ENCODE peak calls at places on chromosome X, in eight cellular contexts. One of them, this sample, is unnamed.

GRCh38 chrX:18887177-18887820 is 96.6 kb downstream of the PHKA2 start:
- DNase-seq in psoas muscle: peak; percentile 37
- DNase-seq in tibial artery: no peak
- DNase-seq in kidney: no peak
- DNase-seq in colonic mucosa: peak; percentile 52
- DNase-seq in CD8-positive, alpha-beta T cell: no peak
- DNase-seq in hepatocyte: no peak
- DNase-seq in naive thymus-derived CD4-positive, alpha-beta T cell: peak; percentile 15
- DNase-seq in this sample: peak; percentile 74

GRCh38 chrX:153637121-153638040 is 9.6 kb upstream of the DUSP9 start:
- DNase-seq in tibial artery: peak; percentile 20
- DNase-seq in colonic mucosa: no peak
- DNase-seq in hepatocyte: peak; percentile 11
- DNase-seq in CD8-positive, alpha-beta T cell: no peak
- DNase-seq in kidney: peak; percentile 59
- DNase-seq in naive thymus-derived CD4-positive, alpha-beta T cell: no peak
- DNase-seq in psoas muscle: no peak
- DNase-seq in this sample: no peak

GRCh38 chrX:1072637-1073377 is 139.6 kb downstream of the CRLF2 start:
- DNase-seq in hepatocyte: no peak
- DNase-seq in colonic mucosa: no peak
- DNase-seq in kidney: peak; percentile 40
- DNase-seq in naive thymus-derived CD4-positive, alpha-beta T cell: no peak
- DNase-seq in tibial artery: peak; percentile 51
- DNase-seq in CD8-positive, alpha-beta T cell: no peak
- DNase-seq in psoas muscle: no peak
- DNase-seq in this sample: no peak

GRCh38 chrX:141814213-141814857 is 23.8 kb upstream of the MAGEC3 start:
- DNase-seq in kidney: no peak
- DNase-seq in tibial artery: no peak
- DNase-seq in colonic mucosa: no peak
- DNase-seq in naive thymus-derived CD4-positive, alpha-beta T cell: no peak
- DNase-seq in psoas muscle: no peak
- DNase-seq in hepatocyte: peak; percentile 42
- DNase-seq in CD8-positive, alpha-beta T cell: no peak
- DNase-seq in this sample: no peak

GRCh38 chrX:104098151-104098808 is 14.0 kb upstream of the ZCCHC18 start:
- DNase-seq in colonic mucosa: peak; percentile 54
- DNase-seq in hepatocyte: peak; percentile 72
- DNase-seq in naive thymus-derived CD4-positive, alpha-beta T cell: peak; percentile 65
- DNase-seq in psoas muscle: no peak
- DNase-seq in tibial artery: no peak
- DNase-seq in CD8-positive, alpha-beta T cell: no peak
- DNase-seq in kidney: no peak
- DNase-seq in this sample: no peak

GRCh38 chrX:115622534-115622933 is 61.6 kb downstream of the PLS3 start:
- DNase-seq in tibial artery: no peak
- DNase-seq in CD8-positive, alpha-beta T cell: no peak
- DNase-seq in hepatocyte: no peak
- DNase-seq in psoas muscle: no peak
- DNase-seq in kidney: no peak
- DNase-seq in naive thymus-derived CD4-positive, alpha-beta T cell: no peak
- DNase-seq in colonic mucosa: no peak
- DNase-seq in this sample: no peak

GRCh38 chrX:37998586-37999267 is 7.6 kb upstream of the SYTL5 start:
- DNase-seq in CD8-positive, alpha-beta T cell: no peak
- DNase-seq in colonic mucosa: no peak
- DNase-seq in tibial artery: no peak
- DNase-seq in psoas muscle: no peak
- DNase-seq in kidney: no peak
- DNase-seq in hepatocyte: no peak
- DNase-seq in naive thymus-derived CD4-positive, alpha-beta T cell: no peak
- DNase-seq in this sample: no peak

GRCh38 chrX:46938589-46938988 is 26.4 kb downstream of the JADE3 start:
- DNase-seq in naive thymus-derived CD4-positive, alpha-beta T cell: no peak
- DNase-seq in colonic mucosa: no peak
- DNase-seq in CD8-positive, alpha-beta T cell: no peak
- DNase-seq in kidney: no peak
- DNase-seq in psoas muscle: no peak
- DNase-seq in tibial artery: no peak
- DNase-seq in hepatocyte: no peak
- DNase-seq in this sample: no peak

GRCh38 chrX:118974088-118974907 is at the start of gene LONRF3:
- DNase-seq in hepatocyte: peak; percentile 74
- DNase-seq in kidney: peak; percentile 84
- DNase-seq in tibial artery: peak; percentile 89
- DNase-seq in CD8-positive, alpha-beta T cell: peak; percentile 26
- DNase-seq in naive thymus-derived CD4-positive, alpha-beta T cell: peak; percentile 59
- DNase-seq in psoas muscle: peak; percentile 77
- DNase-seq in colonic mucosa: peak; percentile 80
- DNase-seq in this sample: peak; percentile 84

GRCh38 chrX:26845051-26845450 is 618.1 kb downstream of the PPP4R3C start:
- DNase-seq in colonic mucosa: no peak
- DNase-seq in CD8-positive, alpha-beta T cell: no peak
- DNase-seq in kidney: no peak
- DNase-seq in hepatocyte: peak; percentile 6
- DNase-seq in psoas muscle: no peak
- DNase-seq in tibial artery: no peak
- DNase-seq in naive thymus-derived CD4-positive, alpha-beta T cell: no peak
- DNase-seq in this sample: no peak

GRCh38 chrX:69031971-69032391 is 133.3 kb downstream of the PJA1 start:
- DNase-seq in colonic mucosa: no peak
- DNase-seq in hepatocyte: no peak
- DNase-seq in psoas muscle: no peak
- DNase-seq in tibial artery: no peak
- DNase-seq in kidney: no peak
- DNase-seq in naive thymus-derived CD4-positive, alpha-beta T cell: no peak
- DNase-seq in CD8-positive, alpha-beta T cell: no peak
- DNase-seq in this sample: no peak

GRCh38 chrX:8987672-8988250 is 46.2 kb downstream of the FAM9B start:
- DNase-seq in colonic mucosa: no peak
- DNase-seq in hepatocyte: peak; percentile 9
- DNase-seq in naive thymus-derived CD4-positive, alpha-beta T cell: peak; percentile 86
- DNase-seq in psoas muscle: no peak
- DNase-seq in CD8-positive, alpha-beta T cell: peak; percentile 24
- DNase-seq in kidney: peak; percentile 45
- DNase-seq in tibial artery: no peak
- DNase-seq in this sample: no peak

GRCh38 chrX:135421932-135422809 is at the start of gene SMIM10L2A:
- DNase-seq in CD8-positive, alpha-beta T cell: no peak
- DNase-seq in naive thymus-derived CD4-positive, alpha-beta T cell: no peak
- DNase-seq in tibial artery: no peak
- DNase-seq in psoas muscle: no peak
- DNase-seq in hepatocyte: no peak
- DNase-seq in colonic mucosa: no peak
- DNase-seq in kidney: peak; percentile 71
- DNase-seq in this sample: peak; percentile 45

GRCh38 chrX:45824471-45824870 is 623.8 kb upstream of the DIPK2B start:
- DNase-seq in psoas muscle: peak; percentile 28
- DNase-seq in colonic mucosa: no peak
- DNase-seq in tibial artery: peak; percentile 66
- DNase-seq in kidney: no peak
- DNase-seq in CD8-positive, alpha-beta T cell: no peak
- DNase-seq in naive thymus-derived CD4-positive, alpha-beta T cell: no peak
- DNase-seq in hepatocyte: peak; percentile 57
- DNase-seq in this sample: no peak

GRCh38 chrX:10660171-10660570 is 39.8 kb upstream of the MID1 start:
- DNase-seq in CD8-positive, alpha-beta T cell: no peak
- DNase-seq in hepatocyte: no peak
- DNase-seq in kidney: no peak
- DNase-seq in tibial artery: no peak
- DNase-seq in naive thymus-derived CD4-positive, alpha-beta T cell: no peak
- DNase-seq in colonic mucosa: no peak
- DNase-seq in psoas muscle: no peak
- DNase-seq in this sample: no peak

GRCh38 chrX:11667286-11667685 is 1.6 kb upstream of the ARHGAP6 start:
- DNase-seq in CD8-positive, alpha-beta T cell: no peak
- DNase-seq in tibial artery: no peak
- DNase-seq in psoas muscle: no peak
- DNase-seq in colonic mucosa: no peak
- DNase-seq in naive thymus-derived CD4-positive, alpha-beta T cell: no peak
- DNase-seq in kidney: no peak
- DNase-seq in hepatocyte: no peak
- DNase-seq in this sample: no peak

GRCh38 chrX:28847423-28847822 is 260.2 kb downstream of the IL1RAPL1 start:
- DNase-seq in psoas muscle: no peak
- DNase-seq in naive thymus-derived CD4-positive, alpha-beta T cell: no peak
- DNase-seq in kidney: peak; percentile 28
- DNase-seq in tibial artery: no peak
- DNase-seq in CD8-positive, alpha-beta T cell: no peak
- DNase-seq in hepatocyte: peak; percentile 48
- DNase-seq in colonic mucosa: no peak
- DNase-seq in this sample: no peak

GRCh38 chrX:119618439-119618838 is 12.2 kb upstream of the NKRF start:
- DNase-seq in CD8-positive, alpha-beta T cell: no peak
- DNase-seq in hepatocyte: no peak
- DNase-seq in tibial artery: no peak
- DNase-seq in colonic mucosa: no peak
- DNase-seq in kidney: no peak
- DNase-seq in psoas muscle: no peak
- DNase-seq in naive thymus-derived CD4-positive, alpha-beta T cell: no peak
- DNase-seq in this sample: no peak

GRCh38 chrX:102917801-102918200 is 19.3 kb upstream of the RAB40AL start:
- DNase-seq in psoas muscle: no peak
- DNase-seq in kidney: no peak
- DNase-seq in tibial artery: no peak
- DNase-seq in colonic mucosa: no peak
- DNase-seq in naive thymus-derived CD4-positive, alpha-beta T cell: no peak
- DNase-seq in hepatocyte: no peak
- DNase-seq in CD8-positive, alpha-beta T cell: no peak
- DNase-seq in this sample: no peak

GRCh38 chrX:133968109-133968508 is 17.3 kb downstream of the GPC3 start:
- DNase-seq in naive thymus-derived CD4-positive, alpha-beta T cell: no peak
- DNase-seq in tibial artery: no peak
- DNase-seq in colonic mucosa: no peak
- DNase-seq in kidney: no peak
- DNase-seq in CD8-positive, alpha-beta T cell: no peak
- DNase-seq in psoas muscle: no peak
- DNase-seq in hepatocyte: no peak
- DNase-seq in this sample: no peak

GRCh38 chrX:15769300-15769954 is 20.9 kb upstream of the ZRSR2 start:
- DNase-seq in tibial artery: no peak
- DNase-seq in kidney: no peak
- DNase-seq in hepatocyte: no peak
- DNase-seq in colonic mucosa: no peak
- DNase-seq in naive thymus-derived CD4-positive, alpha-beta T cell: no peak
- DNase-seq in psoas muscle: no peak
- DNase-seq in CD8-positive, alpha-beta T cell: no peak
- DNase-seq in this sample: no peak

GRCh38 chrX:55716937-55717336 is 612 bp upstream of the RRAGB start:
- DNase-seq in psoas muscle: no peak
- DNase-seq in CD8-positive, alpha-beta T cell: no peak
- DNase-seq in naive thymus-derived CD4-positive, alpha-beta T cell: no peak
- DNase-seq in colonic mucosa: no peak
- DNase-seq in kidney: no peak
- DNase-seq in tibial artery: no peak
- DNase-seq in hepatocyte: no peak
- DNase-seq in this sample: no peak
- H3K4me3 ChIP-seq in psoas muscle: peak overlapping the region; percentile 76
- H3K4me3 ChIP-seq in CD8-positive, alpha-beta T cell: peak overlapping the region; percentile 88
- H3K4me3 ChIP-seq in naive thymus-derived CD4-positive, alpha-beta T cell: peak overlapping the region; percentile 88
- H3K4me3 ChIP-seq in colonic mucosa: peak overlapping the region; percentile 47
- H3K4me3 ChIP-seq in kidney: peak overlapping the region; percentile 55
- H3K4me3 ChIP-seq in tibial artery: peak overlapping the region; percentile 72
- H3K4me3 ChIP-seq in hepatocyte: no peak overlapping the region
- H3K4me3 ChIP-seq in this sample: no peak overlapping the region

GRCh38 chrX:71543316-71543715 is 10.4 kb downstream of the OGT start:
- DNase-seq in CD8-positive, alpha-beta T cell: no peak
- DNase-seq in psoas muscle: no peak
- DNase-seq in tibial artery: no peak
- DNase-seq in hepatocyte: peak; percentile 25
- DNase-seq in colonic mucosa: no peak
- DNase-seq in kidney: no peak
- DNase-seq in naive thymus-derived CD4-positive, alpha-beta T cell: no peak
- DNase-seq in this sample: no peak
- H3K4me1 ChIP-seq in CD8-positive, alpha-beta T cell: peaks cover 66% of the 10 kb centered on the region
- H3K4me1 ChIP-seq in psoas muscle: peaks cover 27% of the 10 kb centered on the region
- H3K4me1 ChIP-seq in tibial artery: peaks cover 56% of the 10 kb centered on the region
- H3K4me1 ChIP-seq in hepatocyte: peaks cover 7% of the 10 kb centered on the region
- H3K4me1 ChIP-seq in colonic mucosa: no peaks in the 10 kb centered on the region
- H3K4me1 ChIP-seq in kidney: peaks cover 16% of the 10 kb centered on the region
- H3K4me1 ChIP-seq in naive thymus-derived CD4-positive, alpha-beta T cell: peaks cover 20% of the 10 kb centered on the region
- H3K4me1 ChIP-seq in this sample: peaks cover 5% of the 10 kb centered on the region

DNA sequence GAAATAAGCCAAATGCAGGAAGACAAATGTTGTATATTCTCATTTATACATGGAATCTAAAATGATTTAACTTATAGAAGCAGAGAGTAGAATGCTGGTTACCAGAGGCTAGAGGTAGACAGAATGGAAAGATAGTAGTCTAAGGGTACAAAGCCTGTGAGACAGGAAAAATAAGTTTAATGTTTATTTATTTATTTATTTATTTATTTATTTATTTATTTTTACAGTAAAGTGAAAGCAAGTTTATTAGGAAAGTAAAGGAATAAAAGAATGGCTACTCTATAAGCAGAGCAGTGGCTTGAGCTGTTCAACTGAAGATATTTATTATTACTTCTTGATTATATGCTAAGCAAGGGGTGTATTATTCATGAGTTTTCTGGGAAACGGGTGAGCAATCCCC is 203.2 kb downstream of the LAS1L start:
- DNase-seq in CD8-positive, alpha-beta T cell: no peak
- DNase-seq in colonic mucosa: no peak
- DNase-seq in kidney: no peak
- DNase-seq in psoas muscle: no peak
- DNase-seq in tibial artery: no peak
- DNase-seq in naive thymus-derived CD4-positive, alpha-beta T cell: no peak
- DNase-seq in hepatocyte: no peak
- DNase-seq in this sample: no peak
- H3K9me3 ChIP-seq in CD8-positive, alpha-beta T cell: no peaks in the 10 kb centered on the region
- H3K9me3 ChIP-seq in colonic mucosa: no peaks in the 10 kb centered on the region
- H3K9me3 ChIP-seq in kidney: no peaks in the 10 kb centered on the region
- H3K9me3 ChIP-seq in psoas muscle: no peaks in the 10 kb centered on the region
- H3K9me3 ChIP-seq in tibial artery: no peaks in the 10 kb centered on the region
- H3K9me3 ChIP-seq in naive thymus-derived CD4-positive, alpha-beta T cell: no peaks in the 10 kb centered on the region
- H3K9me3 ChIP-seq in hepatocyte: no peaks in the 10 kb centered on the region
- H3K9me3 ChIP-seq in this sample: no peaks in the 10 kb centered on the region

DNA sequence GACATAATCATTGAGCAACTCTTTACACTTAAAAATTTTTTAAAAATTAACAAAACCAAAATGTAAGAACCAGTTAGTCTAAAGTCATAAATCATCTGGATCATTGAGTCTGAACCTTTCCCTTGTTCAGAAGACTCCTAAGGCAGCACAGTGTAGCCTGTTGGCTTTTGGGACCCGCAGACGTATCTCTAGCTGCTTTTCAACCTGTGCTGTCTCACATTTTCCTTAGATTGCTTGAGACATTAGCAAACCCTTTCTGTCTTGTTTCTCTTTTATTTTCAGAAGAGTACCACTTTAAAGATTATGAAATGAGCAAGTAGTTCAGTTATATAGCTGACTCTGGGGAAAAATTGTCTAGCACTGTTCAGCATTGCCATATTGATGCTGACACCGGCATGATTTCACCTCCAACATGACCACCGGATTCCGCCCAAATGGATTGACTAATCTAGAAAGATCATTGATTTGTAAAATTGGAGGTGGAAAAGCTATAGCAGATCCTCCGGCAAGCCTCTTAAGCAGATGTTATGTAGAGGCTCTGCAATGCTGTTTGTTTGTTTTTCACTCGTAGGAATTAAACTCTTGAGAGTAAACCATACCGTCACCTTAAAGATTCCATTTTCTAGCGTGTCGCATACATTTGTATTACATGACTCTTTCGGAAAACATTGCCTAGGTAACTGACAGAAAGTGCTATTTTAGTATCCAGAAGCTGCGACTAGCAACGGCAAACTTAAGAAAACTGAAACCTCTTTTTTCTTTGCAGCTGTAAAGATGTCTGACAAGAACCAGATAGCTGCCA is 9.0 kb downstream of the TCEANC start:
- DNase-seq in kidney: no peak
- DNase-seq in psoas muscle: no peak
- DNase-seq in colonic mucosa: no peak
- DNase-seq in CD8-positive, alpha-beta T cell: no peak
- DNase-seq in naive thymus-derived CD4-positive, alpha-beta T cell: no peak
- DNase-seq in tibial artery: no peak
- DNase-seq in hepatocyte: no peak
- DNase-seq in this sample: no peak
- H3K4me3 ChIP-seq in kidney: no peak overlapping the region
- H3K4me3 ChIP-seq in psoas muscle: no peak overlapping the region
- H3K4me3 ChIP-seq in colonic mucosa: no peak overlapping the region
- H3K4me3 ChIP-seq in CD8-positive, alpha-beta T cell: no peak overlapping the region
- H3K4me3 ChIP-seq in naive thymus-derived CD4-positive, alpha-beta T cell: no peak overlapping the region
- H3K4me3 ChIP-seq in tibial artery: peak overlapping the region; percentile 29
- H3K4me3 ChIP-seq in hepatocyte: no peak overlapping the region
- H3K4me3 ChIP-seq in this sample: no peak overlapping the region

This sample was measured in mucosa of descending colon.